ENCODE peak calls at places on chromosomes 12 and 14, in ten cellular contexts. M is right cardiac atrium; E is stomach; P is CD8-positive, alpha-beta T cell; Z is Peyer's patch; O is pancreas; J is H9; K is tibial artery; L is IMR-90; V is naive thymus-derived CD4-positive, alpha-beta T cell. D is an unnamed sample.
A peak's percentile ranks its signal among the peaks of the same experiment; 100 is the strongest.

GRCh38 chr12:68410018-68410650 is 78.0 kb upstream of the MDM1 start:
- DNase-seq in O (no peak), L (no peak), K (no peak), J (no peak), E (no peak), V (no peak), Z (no peak), P (no peak), M (no peak), D (no peak)

GRCh38 chr14:77024171-77024627 is 4.3 kb downstream of the IRF2BPL start:
- DNase-seq in J (peak; percentile 93), P (peak; percentile 42), K (no peak), E (no peak), Z (peak; percentile 63), V (peak; percentile 62), L (peak; percentile 43), M (no peak), O (peak; percentile 71), D (peak; percentile 44)

GRCh38 chr14:58919262-58919661 is 269.2 kb upstream of the DAAM1 start:
- DNase-seq in L (peak; percentile 31), P (no peak), E (no peak), J (no peak), Z (no peak), V (no peak), O (no peak), M (no peak), K (no peak), D (no peak)

GRCh38 chr12:51320695-51321320 is 3.2 kb downstream of the BIN2 start:
- DNase-seq in O (no peak), K (no peak), E (no peak), M (no peak), P (no peak), L (peak; percentile 26), Z (peak; percentile 57), J (peak; percentile 40), V (peak; percentile 21), D (no peak)

GRCh38 chr14:58133739-58134138 is 18.3 kb downstream of the ARMH4 start:
- DNase-seq in O (no peak), E (no peak), M (no peak), L (peak; percentile 85), V (no peak), J (no peak), Z (no peak), K (no peak), P (no peak), D (no peak)

GRCh38 chr14:43183916-43184315 is 1323.2 kb downstream of the FSCB start:
- DNase-seq in M (no peak), E (no peak), O (no peak), J (no peak), P (no peak), L (no peak), V (no peak), Z (no peak), K (no peak), D (no peak)

GRCh38 chr12:50551866-50552265 is 47.1 kb downstream of the DIP2B start:
- DNase-seq in Z (no peak), V (no peak), L (no peak), O (no peak), K (no peak), E (no peak), J (no peak), M (no peak), P (no peak), D (no peak)

GRCh38 chr12:118402251-118402650 is 25.9 kb downstream of the SUDS3 start:
- DNase-seq in V (no peak), E (no peak), J (no peak), O (no peak), P (no peak), L (peak; percentile 93), M (no peak), Z (no peak), K (no peak), D (no peak)

GRCh38 chr12:41919526-41920305 is 225.0 kb downstream of the GXYLT1 start:
- DNase-seq in P (no peak), E (no peak), L (no peak), V (no peak), M (no peak), O (no peak), Z (no peak), J (no peak), K (no peak), D (no peak)

GRCh38 chr14:68133856-68134255 is 314.3 kb downstream of the RAD51B start:
- DNase-seq in Z (no peak), E (no peak), K (no peak), P (no peak), O (no peak), V (no peak), L (no peak), M (no peak), J (no peak), D (no peak)

GRCh38 chr14:91693342-91693741 is 38.5 kb downstream of the CATSPERB start:
- DNase-seq in Z (no peak), V (no peak), O (no peak), J (no peak), E (no peak), M (no peak), K (no peak), P (no peak), L (no peak), D (no peak)

GRCh38 chr12:14665354-14666348 is 30.7 kb downstream of the GUCY2C start:
- DNase-seq in J (peak; percentile 90), L (no peak), Z (no peak), M (no peak), O (no peak), P (no peak), V (no peak), E (no peak), K (no peak), D (no peak)

GRCh38 chr12:1716215-1716862 is 25.5 kb downstream of the ADIPOR2 start:
- DNase-seq in V (no peak), K (no peak), P (no peak), M (no peak), E (no peak), L (peak; percentile 66), O (no peak), Z (no peak), J (no peak), D (no peak)

GRCh38 chr14:89609701-89610100 is 192.7 kb upstream of the FOXN3 start:
- DNase-seq in O (no peak), J (no peak), V (no peak), L (no peak), Z (no peak), P (no peak), M (no peak), K (no peak), E (no peak), D (no peak)

GRCh38 chr14:89603938-89604480 is 187.0 kb upstream of the FOXN3 start:
- DNase-seq in L (no peak), V (no peak), O (no peak), Z (no peak), K (no peak), J (no peak), M (no peak), P (no peak), E (no peak), D (no peak)

GRCh38 chr14:89613260-89614008 is 196.4 kb upstream of the FOXN3 start:
- DNase-seq in E (no peak), Z (no peak), L (no peak), V (no peak), M (no peak), O (no peak), K (no peak), P (no peak), J (no peak), D (no peak)

GRCh38 chr14:89607453-89607852 is 190.4 kb upstream of the FOXN3 start:
- DNase-seq in M (no peak), E (no peak), L (peak; percentile 40), O (no peak), K (no peak), P (no peak), Z (no peak), J (no peak), V (no peak), D (no peak)
- H3K9me3 ChIP-seq in M (no peaks in the 10 kb centered on the region), E (no peaks in the 10 kb centered on the region), L (peaks cover 2% of the 10 kb centered on the region), O (no peaks in the 10 kb centered on the region), K (no peaks in the 10 kb centered on the region), P (no peaks in the 10 kb centered on the region), Z (peaks cover 5% of the 10 kb centered on the region), J (no peaks in the 10 kb centered on the region), V (no peaks in the 10 kb centered on the region), D (no peaks in the 10 kb centered on the region)

DNA sequence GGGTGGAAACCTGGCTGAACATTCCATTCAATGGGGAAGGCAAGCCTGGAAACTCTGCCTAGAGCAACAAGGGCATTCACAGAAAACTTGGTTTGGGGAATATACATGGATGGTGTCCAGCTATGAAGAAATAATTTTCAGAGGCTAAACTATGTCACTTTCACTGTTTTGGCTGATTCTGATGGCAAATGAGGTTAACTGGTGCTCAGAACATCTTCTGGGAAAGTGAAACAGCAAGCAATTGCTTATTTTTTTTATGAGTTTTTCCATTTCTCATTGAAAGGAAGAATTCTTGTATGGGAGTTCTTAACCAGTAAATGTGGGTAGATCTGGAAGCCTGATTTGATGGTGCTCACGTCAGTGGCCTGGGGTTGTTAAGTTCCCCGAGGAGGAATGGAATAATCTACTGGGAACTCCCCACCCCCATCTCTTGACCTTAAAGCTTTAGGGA is 132.8 kb upstream of the BTG1 start:
- DNase-seq in P (no peak), L (peak; percentile 2), K (no peak), J (no peak), Z (no peak), E (no peak), M (peak; percentile 50), O (no peak), V (no peak), D (no peak)
- H3K27ac ChIP-seq in P (no peak overlapping the region), L (no peak overlapping the region), K (peak overlapping the region; percentile 30), J (no peak overlapping the region), Z (peak overlapping the region; percentile 32), E (no peak overlapping the region), M (peak overlapping the region; percentile 66), O (no peak overlapping the region), V (no peak overlapping the region), D (peak overlapping the region; percentile 48)

DNA sequence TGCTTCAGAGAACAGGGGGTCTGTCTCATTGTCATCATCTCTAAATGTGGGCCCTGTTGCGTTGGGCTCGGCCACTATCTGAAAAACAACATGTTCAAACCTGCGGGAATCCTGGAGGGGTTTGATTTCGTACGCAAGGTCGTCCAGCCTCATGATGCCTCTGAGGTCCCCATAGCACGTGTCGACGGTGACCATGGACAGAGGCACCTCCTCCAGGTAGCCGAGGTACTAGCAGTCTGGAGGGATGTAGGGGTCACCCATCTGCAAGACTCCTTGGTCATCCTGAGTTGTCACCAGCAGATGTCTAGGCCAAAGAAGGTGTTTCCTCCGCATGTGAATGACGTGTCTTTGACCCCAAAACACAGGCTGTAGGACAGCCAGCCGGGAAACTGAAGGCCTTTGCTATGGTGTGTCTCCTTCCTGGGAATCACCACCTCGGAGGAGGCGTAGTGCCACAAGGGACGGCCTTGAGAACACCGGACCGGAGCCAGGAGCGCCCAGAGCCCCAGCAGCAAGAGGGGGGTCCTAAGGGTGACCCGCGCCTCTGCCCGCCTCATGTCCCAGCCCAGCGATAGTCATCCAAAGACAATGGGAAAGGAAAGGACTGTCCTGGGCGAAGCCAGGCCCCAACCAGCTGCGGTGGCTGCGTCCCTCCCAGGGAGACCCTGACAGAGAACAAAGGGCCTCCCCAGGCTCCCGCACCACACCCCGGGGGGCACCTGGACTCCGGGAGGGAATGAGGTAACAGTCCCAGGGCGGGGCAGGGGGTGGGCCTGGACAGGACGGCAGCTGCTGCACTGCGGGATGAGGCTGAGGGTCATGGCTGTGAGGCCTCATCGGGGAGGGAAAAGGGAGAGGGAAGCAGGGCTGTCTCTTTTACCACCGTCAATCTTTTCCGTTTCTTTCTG is 445.5 kb downstream of the TMEM121 start:
- DNase-seq in M (no peak), V (no peak), J (no peak), Z (no peak), P (no peak), L (no peak), K (no peak), E (no peak), O (no peak), D (no peak)
- H3K9me3 ChIP-seq in M (no peaks in the 10 kb centered on the region), V (no peaks in the 10 kb centered on the region), J (peaks cover 97% of the 10 kb centered on the region), Z (no peaks in the 10 kb centered on the region), P (no peaks in the 10 kb centered on the region), L (peaks cover 35% of the 10 kb centered on the region), K (no peaks in the 10 kb centered on the region), E (no peaks in the 10 kb centered on the region), O (no peaks in the 10 kb centered on the region), D (no peaks in the 10 kb centered on the region)

GRCh38 chr12:72201457-72201856 is 70.7 kb upstream of the TRHDE start:
- DNase-seq in V (no peak), J (no peak), K (no peak), L (no peak), E (no peak), O (no peak), P (no peak), Z (no peak), M (no peak), D (no peak)
- H3K27ac ChIP-seq in V (no peak overlapping the region), J (no peak overlapping the region), K (no peak overlapping the region), L (no peak overlapping the region), E (no peak overlapping the region), O (no peak overlapping the region), P (no peak overlapping the region), Z (no peak overlapping the region), M (no peak overlapping the region), D (no peak overlapping the region)